ENCODE peak calls at places on chromosomes 6 and 20, in nine cellular contexts. Z, H, L, K, P, M, R, S and N are unnamed samples.

GRCh38 chr6:43930440-43931154 is 160.6 kb downstream of the VEGFA start:
- DNase-seq in M (no peak), L (no peak), H (no peak), S (no peak), K (no peak), Z (no peak), P (no peak), R (no peak), N (no peak)

GRCh38 chr6:80618953-80619352 is 512.5 kb downstream of the BCKDHB start:
- DNase-seq in L (no peak), K (no peak), S (no peak), R (no peak), P (no peak), H (peak; percentile 79), M (no peak), Z (no peak), N (no peak)

GRCh38 chr20:10169752-10170151 is 48.9 kb upstream of the SNAP25 start:
- DNase-seq in S (no peak), P (no peak), L (no peak), R (no peak), M (no peak), K (no peak), H (no peak), Z (no peak), N (no peak)

GRCh38 chr6:122392564-122393338 is 6.7 kb upstream of the HSF2 start:
- DNase-seq in K (peak; percentile 57), H (no peak), L (no peak), Z (no peak), P (no peak), M (no peak), S (no peak), R (no peak), N (no peak)

GRCh38 chr6:24763578-24763977 is 11.2 kb upstream of the GMNN start:
- DNase-seq in L (peak; percentile 23), Z (no peak), S (no peak), K (no peak), R (no peak), M (no peak), H (no peak), P (no peak), N (no peak)

GRCh38 chr20:2691663-2692035 is 931 bp upstream of the EBF4 start:
- DNase-seq in P (no peak), R (no peak), M (no peak), H (no peak), Z (no peak), K (no peak), S (no peak), L (no peak), N (no peak)

GRCh38 chr6:91719414-91719813 is 1132.5 kb upstream of the MAP3K7 start:
- DNase-seq in P (no peak), L (no peak), H (no peak), R (no peak), S (no peak), Z (no peak), K (no peak), M (no peak), N (peak; percentile 78)

GRCh38 chr20:2086177-2086979 is 15.2 kb upstream of the STK35 start:
- DNase-seq in P (no peak), Z (no peak), L (no peak), M (no peak), K (no peak), H (peak; percentile 62), S (no peak), R (no peak), N (no peak)

GRCh38 chr20:8361008-8361652 is 229.1 kb downstream of the PLCB1 start:
- DNase-seq in M (no peak), K (no peak), Z (peak; percentile 34), L (no peak), P (no peak), S (no peak), R (no peak), H (peak; percentile 69), N (no peak)

GRCh38 chr6:14665827-14666724 is 548.5 kb downstream of the CD83 start:
- DNase-seq in Z (peak; percentile 53), R (peak; percentile 91), H (peak; percentile 99), S (no peak), P (no peak), L (peak; percentile 32), K (no peak), M (no peak), N (no peak)

GRCh38 chr20:36491901-36492617 is 49.3 kb upstream of the MYL9 start:
- DNase-seq in M (no peak), R (no peak), L (peak; percentile 2), K (no peak), S (no peak), Z (peak; percentile 51), P (no peak), H (peak; percentile 53), N (peak; percentile 45)

GRCh38 chr20:19756756-19757486 is 1.1 kb upstream of the RIN2 start:
- DNase-seq in R (peak; percentile 23), M (no peak), Z (no peak), P (no peak), S (no peak), K (no peak), H (no peak), L (no peak), N (no peak)

GRCh38 chr6:44782198-44782597 is 394.7 kb downstream of the CDC5L start:
- DNase-seq in Z (no peak), K (no peak), R (no peak), P (no peak), M (no peak), H (no peak), L (no peak), S (no peak), N (no peak)

GRCh38 chr20:4713401-4713800 is 8.3 kb upstream of the PRND start:
- DNase-seq in Z (no peak), S (no peak), H (peak; percentile 65), M (peak; percentile 79), L (no peak), P (no peak), R (peak; percentile 98), K (no peak), N (no peak)

GRCh38 chr6:110341671-110342304 is 16.4 kb downstream of the METTL24 start:
- DNase-seq in S (peak; percentile 66), P (peak; percentile 76), R (peak; percentile 34), K (peak; percentile 79), M (peak; percentile 15), H (peak; percentile 34), L (peak; percentile 64), Z (peak; percentile 16), N (no peak)

GRCh38 chr6:25301358-25301757 is 22.2 kb downstream of the CARMIL1 start:
- DNase-seq in R (no peak), P (no peak), L (no peak), H (no peak), Z (peak; percentile 87), M (no peak), S (no peak), K (no peak), N (peak; percentile 45)

GRCh38 chr20:43936371-43936770 is 21.7 kb downstream of the TOX2 start:
- DNase-seq in S (no peak), P (no peak), K (no peak), R (no peak), M (no peak), Z (no peak), H (no peak), L (no peak), N (peak; percentile 43)
- H3K79me2 ChIP-seq in S (no peaks in the 10 kb centered on the region), P (no peaks in the 10 kb centered on the region), K (no peaks in the 10 kb centered on the region), R (no peaks in the 10 kb centered on the region), M (peaks cover 12% of the 10 kb centered on the region), Z (no peaks in the 10 kb centered on the region), H (peaks cover 14% of the 10 kb centered on the region), L (no peaks in the 10 kb centered on the region), N (peaks cover 98% of the 10 kb centered on the region)

DNA sequence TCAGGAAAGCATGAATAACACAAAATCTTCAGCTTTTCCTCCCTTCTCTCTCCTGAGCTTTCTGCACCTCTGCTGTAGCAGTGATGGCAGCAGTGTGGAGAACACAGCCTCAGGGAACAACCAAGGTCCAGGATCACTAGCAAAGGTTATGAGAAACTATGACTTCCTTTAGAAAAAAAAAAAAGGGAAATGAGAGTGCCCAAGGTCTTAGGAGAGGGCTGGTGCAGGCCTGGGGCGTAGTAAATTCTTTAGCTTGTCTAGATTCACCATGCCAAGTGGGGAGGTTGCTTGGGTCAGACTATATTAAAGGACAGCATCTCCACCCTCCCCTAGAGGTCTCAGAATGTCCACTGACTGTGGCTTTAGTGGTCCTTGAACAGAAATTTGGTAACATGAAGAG is 40.4 kb upstream of the POLR1H start:
- DNase-seq in S (no peak), L (no peak), M (no peak), Z (no peak), P (no peak), H (no peak), K (no peak), R (no peak), N (no peak)
- TF ChIP-seq EZH2phosphoT487 in S (no peak), L (no peak), M (no peak), Z (no peak), P (no peak), H (no peak), K (no peak), R (no peak), N (no peak)

GRCh38 chr6:158810149-158811095 is 8.7 kb downstream of the EZR start:
- DNase-seq in Z (no peak), M (no peak), H (no peak), P (no peak), R (no peak), L (no peak), S (no peak), K (no peak), N (no peak)
- H3K4me1 ChIP-seq in Z (peaks cover 97% of the 10 kb centered on the region), M (peaks cover 100% of the 10 kb centered on the region), H (peaks cover 8% of the 10 kb centered on the region), P (peaks cover 22% of the 10 kb centered on the region), R (peaks cover 43% of the 10 kb centered on the region), L (peaks cover 52% of the 10 kb centered on the region), S (peaks cover 15% of the 10 kb centered on the region), K (peaks cover 95% of the 10 kb centered on the region), N (peaks cover 24% of the 10 kb centered on the region)

DNA sequence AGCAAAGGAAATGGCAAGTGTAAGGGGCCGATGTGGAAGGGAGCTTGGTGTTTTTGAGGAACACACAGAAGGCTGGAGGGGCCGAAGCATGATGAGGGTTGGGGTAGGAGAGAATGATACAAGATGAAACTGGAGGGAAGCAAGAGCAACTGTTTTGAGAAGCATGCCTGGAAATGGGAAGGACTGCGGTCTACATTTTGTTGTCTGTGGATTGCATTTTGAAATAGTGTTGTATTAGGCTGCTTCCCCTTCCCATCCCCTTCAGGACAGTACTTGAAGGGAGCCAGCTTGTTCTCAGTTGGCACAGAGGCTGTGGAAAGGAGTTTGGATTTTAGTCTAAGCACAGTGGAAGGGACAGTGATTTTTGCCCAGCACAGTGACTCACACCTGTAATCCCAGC is 2.2 kb downstream of the TM9SF4 start:
- DNase-seq in M (no peak), Z (no peak), K (no peak), P (no peak), L (no peak), H (peak; percentile 12), R (no peak), S (no peak), N (no peak)
- H3K79me2 ChIP-seq in M (peaks cover 73% of the 10 kb centered on the region), Z (peaks cover 65% of the 10 kb centered on the region), K (peaks cover 67% of the 10 kb centered on the region), P (peaks cover 71% of the 10 kb centered on the region), L (peaks cover 71% of the 10 kb centered on the region), H (peaks cover 72% of the 10 kb centered on the region), R (peaks cover 71% of the 10 kb centered on the region), S (peaks cover 72% of the 10 kb centered on the region), N (peaks cover 73% of the 10 kb centered on the region)

GRCh38 chr6:11021003-11021402 is 23.1 kb downstream of the ELOVL2 start:
- DNase-seq in H (no peak), L (no peak), Z (no peak), R (no peak), P (no peak), S (no peak), M (no peak), K (no peak), N (no peak)
- TF ChIP-seq EZH2phosphoT487 in H (no peak), L (no peak), Z (no peak), R (no peak), P (no peak), S (no peak), M (no peak), K (no peak), N (no peak)

GRCh38 chr6:170051229-170052172 is 239.4 kb downstream of the DLL1 start:
- DNase-seq in K (no peak), Z (no peak), H (no peak), P (no peak), R (no peak), S (no peak), M (no peak), L (no peak), N (no peak)
- H3K4me1 ChIP-seq in K (peaks cover 4% of the 10 kb centered on the region), Z (no peaks in the 10 kb centered on the region), H (peaks cover 16% of the 10 kb centered on the region), P (no peaks in the 10 kb centered on the region), R (peaks cover 9% of the 10 kb centered on the region), S (no peaks in the 10 kb centered on the region), M (no peaks in the 10 kb centered on the region), L (peaks cover 4% of the 10 kb centered on the region), N (no peaks in the 10 kb centered on the region)